ENCODE peak calls at places on chromosomes 16 and 17, in eight cellular contexts. One of them, this sample, is unnamed.

GRCh38 chr17:1736348-1737281 is 6.1 kb upstream of the SERPINF2 start:
- DNase-seq in fibroblast of the aortic adventitia: peak
- DNase-seq in cardiac fibroblast: peak
- DNase-seq in fibroblast of mammary gland: peak
- DNase-seq in fibroblast of pulmonary artery: peak
- DNase-seq in neuronal stem cell: no peak
- DNase-seq in LoVo: no peak
- DNase-seq in Daoy: peak
- DNase-seq in this sample: no peak

GRCh38 chr16:11356573-11357331 is 11.5 kb downstream of the RMI2 start:
- DNase-seq in fibroblast of the aortic adventitia: peak
- DNase-seq in cardiac fibroblast: peak
- DNase-seq in fibroblast of pulmonary artery: peak
- DNase-seq in Daoy: peak
- DNase-seq in fibroblast of mammary gland: peak
- DNase-seq in LoVo: no peak
- DNase-seq in neuronal stem cell: peak
- DNase-seq in this sample: peak

GRCh38 chr16:77859493-77860232 is 71.3 kb downstream of the VAT1L start:
- DNase-seq in Daoy: no peak
- DNase-seq in LoVo: no peak
- DNase-seq in fibroblast of the aortic adventitia: no peak
- DNase-seq in fibroblast of mammary gland: no peak
- DNase-seq in cardiac fibroblast: no peak
- DNase-seq in neuronal stem cell: no peak
- DNase-seq in fibroblast of pulmonary artery: no peak
- DNase-seq in this sample: no peak

GRCh38 chr16:64311241-64311640 is 810.6 kb downstream of the CDH11 start:
- DNase-seq in fibroblast of the aortic adventitia: no peak
- DNase-seq in fibroblast of pulmonary artery: peak
- DNase-seq in neuronal stem cell: no peak
- DNase-seq in LoVo: no peak
- DNase-seq in Daoy: peak
- DNase-seq in cardiac fibroblast: peak
- DNase-seq in fibroblast of mammary gland: peak
- DNase-seq in this sample: no peak

GRCh38 chr17:21689604-21690003 is 2.7 kb upstream of the KCNJ18 start:
- DNase-seq in LoVo: no peak
- DNase-seq in cardiac fibroblast: peak
- DNase-seq in neuronal stem cell: no peak
- DNase-seq in Daoy: peak
- DNase-seq in fibroblast of mammary gland: peak
- DNase-seq in fibroblast of pulmonary artery: peak
- DNase-seq in fibroblast of the aortic adventitia: peak
- DNase-seq in this sample: no peak

GRCh38 chr17:40550608-40551007 is 14.7 kb downstream of the CCR7 start:
- DNase-seq in neuronal stem cell: no peak
- DNase-seq in Daoy: peak
- DNase-seq in fibroblast of mammary gland: peak
- DNase-seq in fibroblast of pulmonary artery: peak
- DNase-seq in fibroblast of the aortic adventitia: peak
- DNase-seq in LoVo: no peak
- DNase-seq in cardiac fibroblast: peak
- DNase-seq in this sample: no peak

GRCh38 chr17:60135951-60136666 is 13.7 kb upstream of the CA4 start:
- DNase-seq in fibroblast of mammary gland: no peak
- DNase-seq in cardiac fibroblast: no peak
- DNase-seq in LoVo: no peak
- DNase-seq in Daoy: no peak
- DNase-seq in neuronal stem cell: no peak
- DNase-seq in fibroblast of the aortic adventitia: no peak
- DNase-seq in fibroblast of pulmonary artery: no peak
- DNase-seq in this sample: no peak

GRCh38 chr16:85423186-85423550 is 190.0 kb upstream of the GSE1 start:
- DNase-seq in fibroblast of the aortic adventitia: no peak
- DNase-seq in cardiac fibroblast: no peak
- DNase-seq in LoVo: no peak
- DNase-seq in fibroblast of mammary gland: no peak
- DNase-seq in neuronal stem cell: no peak
- DNase-seq in fibroblast of pulmonary artery: no peak
- DNase-seq in Daoy: no peak
- DNase-seq in this sample: no peak

GRCh38 chr16:67185866-67186134 is 2.0 kb upstream of the MATCAP1 start:
- DNase-seq in cardiac fibroblast: no peak
- DNase-seq in Daoy: no peak
- DNase-seq in fibroblast of pulmonary artery: no peak
- DNase-seq in fibroblast of the aortic adventitia: no peak
- DNase-seq in LoVo: no peak
- DNase-seq in fibroblast of mammary gland: no peak
- DNase-seq in neuronal stem cell: no peak
- DNase-seq in this sample: no peak

GRCh38 chr16:89919535-89920406 is 1.1 kb downstream of the MC1R start:
- DNase-seq in fibroblast of mammary gland: no peak
- DNase-seq in LoVo: no peak
- DNase-seq in fibroblast of the aortic adventitia: no peak
- DNase-seq in neuronal stem cell: no peak
- DNase-seq in cardiac fibroblast: no peak
- DNase-seq in Daoy: no peak
- DNase-seq in fibroblast of pulmonary artery: no peak
- DNase-seq in this sample: no peak

GRCh38 chr16:75860654-75861053 is 134.4 kb upstream of the CPHXL start:
- DNase-seq in cardiac fibroblast: no peak
- DNase-seq in Daoy: peak
- DNase-seq in LoVo: no peak
- DNase-seq in fibroblast of mammary gland: peak
- DNase-seq in neuronal stem cell: peak
- DNase-seq in fibroblast of the aortic adventitia: no peak
- DNase-seq in fibroblast of pulmonary artery: no peak
- DNase-seq in this sample: no peak

GRCh38 chr17:79626156-79626890 is 15.5 kb upstream of the RBFOX3 start:
- DNase-seq in Daoy: no peak
- DNase-seq in fibroblast of pulmonary artery: no peak
- DNase-seq in neuronal stem cell: no peak
- DNase-seq in fibroblast of mammary gland: no peak
- DNase-seq in LoVo: no peak
- DNase-seq in fibroblast of the aortic adventitia: no peak
- DNase-seq in cardiac fibroblast: no peak
- DNase-seq in this sample: no peak

GRCh38 chr16:81448154-81449131 is 3.8 kb downstream of the CMIP start:
- DNase-seq in neuronal stem cell: no peak
- DNase-seq in LoVo: peak
- DNase-seq in Daoy: no peak
- DNase-seq in fibroblast of pulmonary artery: no peak
- DNase-seq in fibroblast of mammary gland: no peak
- DNase-seq in cardiac fibroblast: no peak
- DNase-seq in fibroblast of the aortic adventitia: no peak
- DNase-seq in this sample: no peak

GRCh38 chr17:31859487-31860008 is 504 bp upstream of the COPRS start:
- DNase-seq in fibroblast of the aortic adventitia: no peak
- DNase-seq in cardiac fibroblast: no peak
- DNase-seq in LoVo: no peak
- DNase-seq in fibroblast of pulmonary artery: no peak
- DNase-seq in Daoy: no peak
- DNase-seq in neuronal stem cell: no peak
- DNase-seq in fibroblast of mammary gland: no peak
- DNase-seq in this sample: no peak